ENCODE peak calls at places on chromosomes 16 and 17, in four cellular contexts. A is tibial artery, T is endodermal cell, V is heart left ventricle. M is an unnamed sample.

GRCh38 chr17:79051306-79051705 is 23.3 kb upstream of the ENGASE start:
- DNase-seq in V (no peak), A (no peak), T (no peak), M (no peak)

GRCh38 chr16:85027968-85028637 is 508 bp downstream of the KIAA0513 start:
- DNase-seq in V (no peak), A (no peak), T (no peak), M (peak; percentile 92)

GRCh38 chr17:33200587-33200986 is 92.5 kb downstream of the ASIC2 start:
- DNase-seq in T (peak; percentile 90), V (no peak), A (peak; percentile 25), M (no peak)

GRCh38 chr17:76682306-76682705 is 28.5 kb downstream of the MXRA7 start:
- DNase-seq in T (no peak), V (peak; percentile 64), A (no peak), M (no peak)

GRCh38 chr16:75624921-75625334 is 1.8 kb upstream of the ADAT1 start:
- DNase-seq in A (no peak), V (no peak), T (no peak), M (no peak)

GRCh38 chr17:48995332-48995870 is 1.8 kb upstream of the IGF2BP1 start:
- DNase-seq in V (no peak), A (no peak), T (peak; percentile 93), M (peak; percentile 74)

GRCh38 chr17:37430051-37430591 is 23.4 kb downstream of the TADA2A start:
- DNase-seq in V (no peak), T (no peak), A (no peak), M (no peak)

GRCh38 chr17:77807746-77808441 is 150.6 kb upstream of the TNRC6C start:
- DNase-seq in A (no peak), V (no peak), T (no peak), M (no peak)

GRCh38 chr17:41797377-41797776 is 10.9 kb upstream of the JUP start:
- DNase-seq in T (no peak), A (no peak), V (no peak), M (no peak)

GRCh38 chr17:2695961-2696760 is 15.4 kb downstream of the CLUH start:
- DNase-seq in T (peak; percentile 46), A (peak; percentile 59), V (no peak), M (peak; percentile 62)

DNA sequence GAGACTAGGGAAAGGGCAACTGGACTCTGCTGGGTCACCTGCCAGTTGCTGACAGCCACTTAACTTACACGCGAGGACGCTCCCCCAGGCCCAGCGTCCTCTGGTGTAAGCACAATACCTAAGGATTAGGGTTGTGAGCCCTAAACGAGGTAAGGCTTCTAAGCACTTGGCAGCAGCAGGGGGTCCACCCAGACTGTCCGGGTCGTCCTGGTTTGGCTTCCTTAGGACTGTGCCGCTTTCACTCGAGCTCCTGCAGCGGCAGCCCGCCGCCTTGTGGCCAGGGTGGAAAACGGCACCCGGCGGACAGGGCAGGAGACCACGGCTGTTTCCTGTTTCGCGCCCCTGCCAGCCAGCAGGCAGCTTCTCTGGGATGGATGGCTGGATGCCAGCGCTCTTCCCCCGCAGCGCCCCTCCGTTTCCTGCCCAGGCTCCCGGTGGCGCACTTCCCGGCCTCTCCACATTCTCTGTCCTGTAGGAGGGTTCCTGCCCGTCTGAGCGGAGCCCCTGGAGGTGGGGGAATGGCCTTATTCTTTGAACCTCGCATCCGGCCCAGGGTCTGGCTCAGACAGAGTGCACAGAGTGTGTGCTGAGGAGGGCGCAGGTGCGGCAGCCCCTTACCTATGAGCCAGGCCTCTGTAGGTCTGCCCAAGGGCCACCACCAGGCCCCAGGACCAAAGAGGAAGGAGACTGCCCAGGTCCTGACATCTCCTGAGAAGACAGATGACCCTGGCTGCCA is 47.0 kb upstream of the AMZ2 start:
- DNase-seq in T (peak; percentile 99), V (peak; percentile 69), A (peak; percentile 82), M (peak; percentile 88)
- H3K27me3 ChIP-seq in T (peaks cover 92% of the 10 kb centered on the region), V (peaks cover 32% of the 10 kb centered on the region), A (no peaks in the 10 kb centered on the region), M (peaks cover 82% of the 10 kb centered on the region)

GRCh38 chr17:81126281-81127132 is 38.8 kb upstream of the PVALEF start:
- DNase-seq in T (no peak), A (no peak), V (no peak), M (peak; percentile 87)
- H3K4me3 ChIP-seq in T (no peak overlapping the region), A (no peak overlapping the region), V (no peak overlapping the region), M (no peak overlapping the region)

GRCh38 chr16:88721236-88721635 is 14.9 kb downstream of the CTU2 start:
- DNase-seq in V (no peak), A (no peak), T (no peak), M (no peak)

GRCh38 chr16:88723507-88723887 is 17.2 kb downstream of the CTU2 start:
- DNase-seq in V (no peak), T (no peak), A (no peak), M (no peak)

GRCh38 chr16:88723911-88724310 is 17.6 kb downstream of the CTU2 start:
- DNase-seq in V (no peak), A (no peak), T (no peak), M (no peak)

GRCh38 chr16:88721815-88722755 is 15.8 kb downstream of the CTU2 start:
- DNase-seq in V (no peak), A (no peak), T (no peak), M (no peak)

GRCh38 chr16:88722784-88723506 is 16.6 kb downstream of the CTU2 start:
- DNase-seq in A (no peak), T (peak; percentile 68), V (no peak), M (peak; percentile 83)
- H3K36me3 ChIP-seq in A (peaks cover 100% of the 10 kb centered on the region), T (peaks cover 6% of the 10 kb centered on the region), V (peaks cover 14% of the 10 kb centered on the region), M (peaks cover 3% of the 10 kb centered on the region)

GRCh38 chr17:73580311-73580710 is 63.9 kb downstream of the SDK2 start:
- DNase-seq in V (no peak), A (no peak), T (no peak), M (no peak)

GRCh38 chr17:73581379-73581778 is 62.9 kb downstream of the SDK2 start:
- DNase-seq in V (no peak), T (no peak), A (no peak), M (no peak)

GRCh38 chr17:73571524-73572130 is 72.6 kb downstream of the SDK2 start:
- DNase-seq in V (no peak), T (no peak), A (no peak), M (peak; percentile 77)

GRCh38 chr17:73575470-73576235 is 68.6 kb downstream of the SDK2 start:
- DNase-seq in V (no peak), T (no peak), A (no peak), M (no peak)

DNA sequence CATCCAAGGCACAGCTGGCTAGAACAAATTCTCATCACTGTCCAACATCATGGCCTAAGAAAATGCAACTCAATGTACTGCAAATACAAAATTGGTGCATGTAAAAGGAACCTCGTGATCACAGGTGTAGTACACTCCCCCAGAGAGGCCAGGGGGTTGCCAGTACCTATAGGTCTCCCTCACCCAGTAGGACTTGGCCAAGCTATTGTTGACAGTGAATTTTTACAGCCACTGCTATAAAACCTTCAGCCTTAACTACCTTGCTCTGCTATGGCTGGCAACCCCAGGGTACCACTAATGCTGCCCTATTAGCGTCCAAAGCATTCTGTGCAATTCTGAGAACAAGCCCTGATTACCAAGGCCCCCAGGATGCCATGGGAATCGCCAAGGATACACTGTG is 67.7 kb downstream of the SDK2 start:
- DNase-seq in V (no peak), A (no peak), T (no peak), M (no peak)
- H3K27me3 ChIP-seq in V (no peaks in the 10 kb centered on the region), A (no peaks in the 10 kb centered on the region), T (peaks cover 16% of the 10 kb centered on the region), M (no peaks in the 10 kb centered on the region)

GRCh38 chr17:61054430-61054829 is 345.2 kb upstream of the TBX2 start:
- DNase-seq in T (no peak), A (no peak), V (peak; percentile 20), M (no peak)

GRCh38 chr17:61058066-61058465 is 341.6 kb upstream of the TBX2 start:
- DNase-seq in A (no peak), T (no peak), V (no peak), M (no peak)

GRCh38 chr17:61053469-61053868 is 346.2 kb upstream of the TBX2 start:
- DNase-seq in A (no peak), T (no peak), V (no peak), M (no peak)

GRCh38 chr17:61057257-61057656 is 342.4 kb upstream of the TBX2 start:
- DNase-seq in V (no peak), T (no peak), A (no peak), M (no peak)
- H3K4me3 ChIP-seq in V (no peak overlapping the region), T (no peak overlapping the region), A (no peak overlapping the region), M (no peak overlapping the region)

GRCh38 chr16:52512297-52512987 is 34.5 kb downstream of the TOX3 start:
- DNase-seq in T (no peak), A (no peak), V (no peak), M (no peak)
- H3K36me3 ChIP-seq in T (no peaks in the 10 kb centered on the region), A (no peaks in the 10 kb centered on the region), V (no peaks in the 10 kb centered on the region), M (no peaks in the 10 kb centered on the region)

GRCh38 chr17:38616361-38616760 is 10.6 kb upstream of the SRCIN1 start:
- DNase-seq in V (no peak), T (no peak), A (peak; percentile 35), M (peak; percentile 28)
- H3K27me3 ChIP-seq in V (no peaks in the 10 kb centered on the region), T (no peaks in the 10 kb centered on the region), A (no peaks in the 10 kb centered on the region), M (no peaks in the 10 kb centered on the region)

GRCh38 chr17:6244796-6245195 is 174.6 kb downstream of the WSCD1 start:
- DNase-seq in A (no peak), V (no peak), T (peak; percentile 43), M (no peak)

GRCh38 chr17:6241381-6241780 is 171.2 kb downstream of the WSCD1 start:
- DNase-seq in A (no peak), V (no peak), T (peak; percentile 77), M (peak; percentile 51)

GRCh38 chr17:6241996-6242395 is 171.8 kb downstream of the WSCD1 start:
- DNase-seq in T (no peak), V (no peak), A (no peak), M (no peak)

GRCh38 chr17:6244253-6244652 is 174.1 kb downstream of the WSCD1 start:
- DNase-seq in V (no peak), T (peak; percentile 44), A (no peak), M (no peak)

DNA sequence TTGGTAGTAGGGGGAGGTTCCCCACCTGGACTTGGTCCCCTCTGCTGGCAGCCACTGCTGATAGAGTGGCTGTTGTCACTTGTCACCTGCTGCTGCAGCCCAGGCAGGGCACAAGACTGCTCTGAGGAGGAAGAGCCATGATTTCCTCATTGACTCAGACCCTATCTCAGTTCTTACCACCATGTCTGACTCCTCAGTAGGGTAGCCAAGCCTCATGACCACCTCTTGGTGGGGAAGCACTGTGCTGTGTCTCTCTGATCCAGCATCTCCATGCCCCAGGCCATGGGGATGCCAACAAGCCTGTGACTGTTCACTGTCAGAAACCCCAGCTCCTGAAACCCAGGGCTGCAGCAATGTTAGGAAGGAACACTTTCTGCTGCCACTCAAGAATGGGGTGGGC is 173.0 kb downstream of the WSCD1 start:
- DNase-seq in V (no peak), A (no peak), T (peak; percentile 50), M (no peak)
- H3K4me3 ChIP-seq in V (no peak overlapping the region), A (no peak overlapping the region), T (no peak overlapping the region), M (no peak overlapping the region)

DNA sequence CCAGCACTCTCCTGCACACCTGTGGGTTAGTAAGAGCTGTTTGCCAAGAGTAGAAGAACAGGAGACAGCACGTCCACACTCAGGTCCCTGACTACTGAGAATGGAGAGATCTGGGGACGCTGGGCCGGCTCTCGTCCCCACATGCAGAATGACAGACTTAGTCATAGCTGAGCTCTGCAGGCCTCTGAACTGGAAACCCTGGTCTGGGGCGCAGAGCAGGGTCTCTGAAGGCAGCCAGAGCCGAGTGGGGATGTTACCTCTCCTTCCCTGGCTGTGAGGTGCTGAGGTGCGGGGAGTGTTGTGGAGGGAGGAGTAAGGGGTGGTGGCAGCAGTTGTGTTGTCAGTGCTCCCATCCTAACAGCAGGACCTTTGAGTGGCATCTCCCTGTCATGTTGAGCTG is 7.2 kb upstream of the JPT2 start:
- DNase-seq in T (no peak), V (no peak), A (no peak), M (no peak)
- H3K36me3 ChIP-seq in T (peaks cover 97% of the 10 kb centered on the region), V (peaks cover 56% of the 10 kb centered on the region), A (peaks cover 99% of the 10 kb centered on the region), M (peaks cover 50% of the 10 kb centered on the region)

M was measured in H7.